ENCODE peak calls at places on chromosomes 1 and 21, in five cellular contexts. One of them, this sample, is unnamed.

GRCh38 chr1:36570478-36571060 is 87.9 kb upstream of the CSF3R start:
- DNase-seq in fibroblast of mammary gland: no peak
- DNase-seq in esophagus muscularis mucosa: no peak
- DNase-seq in cardiac fibroblast: no peak
- DNase-seq in cardiac septum: peak; percentile 49
- DNase-seq in this sample: no peak

GRCh38 chr1:97806996-97807395 is 113.8 kb downstream of the DPYD start:
- DNase-seq in cardiac septum: no peak
- DNase-seq in esophagus muscularis mucosa: no peak
- DNase-seq in fibroblast of mammary gland: peak; percentile 60
- DNase-seq in cardiac fibroblast: peak; percentile 26
- DNase-seq in this sample: no peak

GRCh38 chr1:219189021-219189824 is 15.5 kb downstream of the LYPLAL1 start:
- DNase-seq in esophagus muscularis mucosa: no peak
- DNase-seq in fibroblast of mammary gland: peak; percentile 79
- DNase-seq in cardiac fibroblast: peak; percentile 78
- DNase-seq in cardiac septum: no peak
- DNase-seq in this sample: no peak

GRCh38 chr1:227042292-227042691 is 102.2 kb downstream of the COQ8A start:
- DNase-seq in fibroblast of mammary gland: no peak
- DNase-seq in cardiac fibroblast: no peak
- DNase-seq in cardiac septum: no peak
- DNase-seq in esophagus muscularis mucosa: no peak
- DNase-seq in this sample: no peak

GRCh38 chr21:27759820-27760219 is 792.9 kb upstream of the ADAMTS5 start:
- DNase-seq in esophagus muscularis mucosa: no peak
- DNase-seq in cardiac septum: no peak
- DNase-seq in cardiac fibroblast: peak; percentile 18
- DNase-seq in fibroblast of mammary gland: no peak
- DNase-seq in this sample: no peak

GRCh38 chr1:222784916-222785315 is 29.9 kb upstream of the DISP1 start:
- DNase-seq in fibroblast of mammary gland: no peak
- DNase-seq in cardiac fibroblast: no peak
- DNase-seq in esophagus muscularis mucosa: no peak
- DNase-seq in cardiac septum: no peak
- DNase-seq in this sample: no peak

GRCh38 chr1:153141377-153141776 is 9.3 kb downstream of the SPRR2G start:
- DNase-seq in cardiac septum: no peak
- DNase-seq in cardiac fibroblast: no peak
- DNase-seq in esophagus muscularis mucosa: no peak
- DNase-seq in fibroblast of mammary gland: no peak
- DNase-seq in this sample: no peak

GRCh38 chr1:220217383-220217988 is 54.8 kb downstream of the RAB3GAP2 start:
- DNase-seq in fibroblast of mammary gland: no peak
- DNase-seq in esophagus muscularis mucosa: no peak
- DNase-seq in cardiac fibroblast: peak; percentile 23
- DNase-seq in cardiac septum: no peak
- DNase-seq in this sample: no peak

GRCh38 chr21:37868446-37868845 is 47.8 kb downstream of the KCNJ6 start:
- DNase-seq in fibroblast of mammary gland: no peak
- DNase-seq in cardiac fibroblast: no peak
- DNase-seq in cardiac septum: no peak
- DNase-seq in esophagus muscularis mucosa: no peak
- DNase-seq in this sample: no peak

GRCh38 chr1:115275216-115275615 is 62.8 kb downstream of the NGF start:
- DNase-seq in cardiac fibroblast: peak; percentile 48
- DNase-seq in cardiac septum: no peak
- DNase-seq in esophagus muscularis mucosa: no peak
- DNase-seq in fibroblast of mammary gland: peak; percentile 46
- DNase-seq in this sample: no peak

GRCh38 chr1:67061266-67061665 is 7.3 kb upstream of the SLC35D1 start:
- DNase-seq in cardiac fibroblast: no peak
- DNase-seq in esophagus muscularis mucosa: no peak
- DNase-seq in fibroblast of mammary gland: no peak
- DNase-seq in cardiac septum: no peak
- DNase-seq in this sample: no peak